ENCODE peak calls at places on chromosomes 5 and 9, in five cellular contexts. M, Y, F, P and Q are unnamed samples.
A peak's percentile ranks its signal among the peaks of the same experiment; 100 is the strongest.

GRCh38 chr5:9858043-9858442 is 227.9 kb upstream of the TAS2R1 start:
- DNase-seq in M (no peak), Y (no peak), F (no peak), P (no peak), Q (no peak)

GRCh38 chr9:36263662-36264061 is 5.4 kb upstream of the GNE start:
- DNase-seq in M (no peak), Y (no peak), F (no peak), P (no peak), Q (no peak)

GRCh38 chr5:132420706-132421272 is 51.3 kb downstream of the SLC22A5 start:
- DNase-seq in M (peak; percentile 86), Y (peak; percentile 18), F (no peak), P (peak; percentile 94), Q (no peak)

GRCh38 chr5:33330416-33330815 is 110.3 kb upstream of the TARS1 start:
- DNase-seq in M (no peak), Y (no peak), F (no peak), P (no peak), Q (no peak)

GRCh38 chr5:59034498-59035186 is 451.8 kb downstream of the RAB3C start:
- DNase-seq in M (peak; percentile 37), Y (peak; percentile 77), F (no peak), P (peak; percentile 4), Q (peak; percentile 35)

GRCh38 chr9:121261107-121261460 is 6.9 kb upstream of the GSN start:
- DNase-seq in M (no peak), Y (peak; percentile 66), F (peak; percentile 39), P (no peak), Q (no peak)

GRCh38 chr9:109992293-109992692 is 212.3 kb downstream of the PALM2AKAP2 start:
- DNase-seq in M (no peak), Y (no peak), F (no peak), P (no peak), Q (no peak)

GRCh38 chr5:38710616-38711015 is 135.2 kb upstream of the OSMR start:
- DNase-seq in M (no peak), Y (no peak), F (no peak), P (no peak), Q (no peak)

GRCh38 chr5:151195622-151196021 is 28.3 kb downstream of the CCDC69 start:
- DNase-seq in M (no peak), Y (peak; percentile 39), F (no peak), P (no peak), Q (no peak)

DNA sequence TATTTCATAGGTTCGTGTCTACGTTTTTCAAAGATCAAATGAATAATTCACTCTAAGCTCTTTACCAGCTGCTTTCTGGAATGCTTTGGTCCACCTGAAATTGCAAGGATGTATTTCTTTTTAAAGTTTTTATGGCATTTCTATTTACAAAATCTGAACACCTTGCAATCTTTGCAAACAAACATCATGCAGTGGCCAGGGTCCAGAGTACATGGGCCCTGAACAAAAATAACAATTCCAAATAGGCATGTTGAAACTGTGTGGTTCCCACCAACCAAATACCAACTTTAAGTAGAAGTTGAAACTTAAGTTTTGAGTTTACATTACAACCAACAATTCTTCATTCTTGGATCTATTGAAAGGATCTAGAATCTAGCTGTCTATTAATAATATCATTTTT is 180.1 kb upstream of the FTMT start:
- DNase-seq in M (no peak), Y (no peak), F (no peak), P (no peak), Q (no peak)
- H3K4me1 ChIP-seq in M (no peaks in the 10 kb centered on the region), Y (no peaks in the 10 kb centered on the region), F (no peaks in the 10 kb centered on the region), P (no peaks in the 10 kb centered on the region), Q (no peaks in the 10 kb centered on the region)

GRCh38 chr9:82890401-82890800 is 172.5 kb downstream of the RASEF start:
- DNase-seq in M (no peak), Y (no peak), F (no peak), P (no peak), Q (no peak)

GRCh38 chr9:82891321-82891720 is 171.6 kb downstream of the RASEF start:
- DNase-seq in M (no peak), Y (no peak), F (no peak), P (no peak), Q (no peak)

GRCh38 chr9:82890865-82891264 is 172.1 kb downstream of the RASEF start:
- DNase-seq in M (no peak), Y (no peak), F (no peak), P (no peak), Q (no peak)

DNA sequence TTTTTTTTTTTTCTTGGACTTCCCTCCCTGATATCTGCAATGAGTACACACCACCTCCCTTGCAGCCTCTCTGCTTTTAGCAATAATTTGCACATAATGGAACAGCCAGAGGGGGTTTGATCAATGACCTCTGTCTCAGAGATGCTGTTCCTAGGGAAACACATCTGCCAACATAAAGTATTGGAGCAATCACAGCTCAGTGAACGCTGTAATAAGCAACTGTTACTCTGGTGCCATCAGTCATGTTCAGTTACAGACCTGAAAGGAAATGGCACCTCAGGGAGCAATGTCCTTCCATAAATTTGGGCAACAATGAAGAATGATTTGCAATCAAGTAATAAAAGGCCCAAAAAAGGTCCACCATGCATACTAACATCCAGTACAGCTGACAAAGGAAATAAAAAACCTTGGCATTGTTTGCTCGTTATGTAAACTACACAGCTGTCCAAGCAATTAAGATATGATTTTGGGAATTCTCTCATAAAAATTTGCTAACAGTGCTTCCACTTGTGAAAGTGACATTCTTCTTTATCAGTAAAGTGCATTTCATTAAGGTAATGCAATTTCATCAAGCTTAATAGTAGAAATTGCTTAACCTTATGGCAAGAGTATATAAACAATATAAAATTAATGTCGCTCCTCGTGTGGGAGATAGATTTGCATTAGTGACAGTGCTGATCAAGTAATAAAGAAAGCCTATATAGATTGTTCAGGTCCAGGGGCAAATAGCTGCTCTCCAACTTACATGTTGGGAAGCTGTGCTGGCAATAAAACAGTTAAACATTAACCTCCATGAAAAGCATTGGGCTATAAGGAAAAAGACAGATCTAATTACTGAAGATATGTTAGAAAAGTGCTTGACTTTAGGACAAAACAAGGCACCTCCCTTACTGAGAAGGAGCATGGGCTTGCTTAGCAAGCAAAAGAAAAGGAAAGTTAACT is 167.7 kb downstream of the RASEF start:
- DNase-seq in M (no peak), Y (no peak), F (no peak), P (no peak), Q (no peak)
- H3K9me2 ChIP-seq in M (no peaks in the 10 kb centered on the region), Y (no peaks in the 10 kb centered on the region), F (no peaks in the 10 kb centered on the region), P (no peaks in the 10 kb centered on the region), Q (no peaks in the 10 kb centered on the region)

DNA sequence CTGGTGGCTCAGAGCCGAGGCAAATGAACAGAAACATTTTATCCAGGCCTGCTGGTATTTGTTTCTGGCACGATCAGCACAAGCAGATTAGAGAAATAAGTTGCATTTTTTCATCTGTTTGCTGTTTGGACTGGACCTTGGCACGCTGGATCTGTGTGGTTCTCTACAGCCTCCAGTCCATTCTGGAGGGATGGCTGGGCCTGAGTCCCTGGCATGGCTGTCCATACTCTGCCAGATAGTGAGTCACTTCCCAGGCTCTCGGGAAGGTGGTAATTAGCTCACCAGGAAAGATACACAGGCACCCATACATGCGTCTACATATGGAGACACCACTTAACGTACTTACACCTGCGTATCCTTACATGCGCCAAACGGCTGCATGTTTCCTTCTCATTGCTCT is 78.6 kb downstream of the SPRY4 start:
- DNase-seq in M (no peak), Y (peak; percentile 86), F (no peak), P (no peak), Q (peak; percentile 32)
- H2AFZ ChIP-seq in M (no peak overlapping the region), Y (peak overlapping the region; percentile 48), F (no peak overlapping the region), P (no peak overlapping the region), Q (no peak overlapping the region)

DNA sequence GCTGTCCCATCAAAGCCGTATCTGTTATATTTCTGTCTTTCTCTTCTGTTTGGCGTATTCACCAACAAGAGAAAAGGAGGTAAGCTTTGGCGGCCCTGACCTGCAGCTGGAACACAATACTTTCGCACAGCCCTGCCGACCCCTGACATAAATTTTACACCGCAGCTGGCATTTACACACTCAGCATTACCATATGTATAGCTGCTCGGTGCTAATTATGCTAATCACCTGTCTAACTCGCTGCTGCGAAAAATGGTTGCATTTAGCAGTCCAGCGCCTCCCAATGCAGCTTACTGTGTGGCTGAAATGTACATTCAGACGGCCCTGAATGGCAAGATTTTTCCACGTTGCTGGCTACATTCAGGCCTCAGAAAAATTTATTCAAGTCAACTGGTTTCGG is 20.8 kb downstream of the PTCH1 start:
- DNase-seq in M (no peak), Y (no peak), F (no peak), P (peak; percentile 33), Q (no peak)
- H3K4me1 ChIP-seq in M (peaks cover 33% of the 10 kb centered on the region), Y (peaks cover 7% of the 10 kb centered on the region), F (peaks cover 15% of the 10 kb centered on the region), P (peaks cover 65% of the 10 kb centered on the region), Q (peaks cover 17% of the 10 kb centered on the region)

GRCh38 chr5:116911074-116911473 is 336.5 kb upstream of the SEMA6A start:
- DNase-seq in M (no peak), Y (no peak), F (no peak), P (peak; percentile 52), Q (no peak)

DNA sequence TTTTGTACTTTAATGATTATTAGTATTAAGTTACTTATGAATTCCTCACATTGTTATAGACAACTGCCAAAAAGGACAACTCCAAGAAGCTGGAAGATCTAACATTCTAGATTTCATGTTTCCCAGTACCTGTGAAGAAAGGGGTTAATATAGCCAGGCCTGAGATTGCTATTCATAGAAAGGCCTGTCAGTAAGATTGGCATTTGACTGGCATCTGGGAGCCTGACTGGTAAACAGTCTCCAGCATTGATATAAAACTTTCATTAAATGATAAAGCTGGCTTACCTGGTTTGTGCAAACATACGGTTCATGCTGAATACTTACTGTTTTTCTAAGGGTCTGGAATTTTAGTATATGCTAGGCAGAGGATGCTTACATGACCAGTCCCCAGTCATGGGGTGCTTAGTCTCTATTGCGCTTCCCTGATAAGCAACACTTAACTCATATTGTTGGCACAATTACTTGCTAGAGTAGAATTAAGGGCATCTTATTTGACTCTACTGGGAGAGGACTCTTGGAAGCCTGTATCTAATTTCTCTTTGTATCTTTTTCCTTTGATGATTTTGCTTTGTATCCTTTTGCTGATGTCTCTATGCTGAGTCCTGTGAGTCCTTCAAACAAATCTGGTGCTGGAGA is 340.4 kb upstream of the SEMA6A start:
- DNase-seq in M (no peak), Y (no peak), F (no peak), P (no peak), Q (no peak)
- H3K9me2 ChIP-seq in M (no peaks in the 10 kb centered on the region), Y (no peaks in the 10 kb centered on the region), F (no peaks in the 10 kb centered on the region), P (no peaks in the 10 kb centered on the region), Q (no peaks in the 10 kb centered on the region)

GRCh38 chr5:142614054-142614453 is 71.8 kb downstream of the FGF1 start:
- DNase-seq in M (no peak), Y (no peak), F (no peak), P (no peak), Q (no peak)

GRCh38 chr5:142610176-142611001 is 75.5 kb downstream of the FGF1 start:
- DNase-seq in M (no peak), Y (no peak), F (no peak), P (no peak), Q (no peak)

GRCh38 chr5:142612388-142612787 is 73.5 kb downstream of the FGF1 start:
- DNase-seq in M (no peak), Y (no peak), F (no peak), P (no peak), Q (no peak)

GRCh38 chr5:142611154-142611553 is 74.7 kb downstream of the FGF1 start:
- DNase-seq in M (peak; percentile 58), Y (peak; percentile 75), F (peak; percentile 72), P (peak; percentile 36), Q (peak; percentile 68)

DNA sequence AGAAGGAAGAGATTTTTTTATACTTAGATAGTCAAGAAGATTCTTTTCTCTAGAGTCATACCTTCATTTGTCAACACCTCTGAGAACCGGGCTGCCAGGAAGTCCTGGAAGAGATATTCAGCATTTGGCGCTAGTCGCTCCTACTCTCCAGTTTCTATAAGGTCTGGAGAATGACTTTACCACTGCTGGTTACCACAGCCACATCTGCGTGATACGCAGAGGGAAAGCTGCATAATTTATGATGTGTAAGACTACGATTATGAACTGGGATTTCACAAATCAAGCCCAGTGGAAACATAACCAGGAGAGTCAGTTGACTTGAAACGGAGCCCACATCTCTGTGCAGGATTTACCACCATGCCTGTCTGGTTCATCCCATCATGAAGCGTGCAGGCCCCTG is 72.7 kb downstream of the FGF1 start:
- DNase-seq in M (no peak), Y (peak; percentile 90), F (peak; percentile 20), P (no peak), Q (peak; percentile 36)
- H2AFZ ChIP-seq in M (no peak overlapping the region), Y (no peak overlapping the region), F (no peak overlapping the region), P (no peak overlapping the region), Q (no peak overlapping the region)